ENCODE peak calls at places on chromosome 22, in nine cellular contexts. T, D, J, V, F, G, Q, H and U are unnamed samples.

GRCh38 chr22:27591060-27591459 is 210.5 kb downstream of the MN1 start:
- DNase-seq in Q (no peak), J (no peak), G (no peak), T (peak), F (no peak), D (no peak), H (no peak), V (no peak), U (no peak)

GRCh38 chr22:21587803-21588611 is 20.5 kb downstream of the UBE2L3 start:
- DNase-seq in G (no peak), V (no peak), D (no peak), Q (no peak), J (peak), T (no peak), H (no peak), F (no peak), U (peak)

GRCh38 chr22:35021166-35021565 is 44.8 kb upstream of the ISX start:
- DNase-seq in D (no peak), Q (peak), H (no peak), V (no peak), T (no peak), J (no peak), G (peak), F (no peak), U (no peak)

GRCh38 chr22:46057762-46058420 is 80.9 kb upstream of the WNT7B start:
- DNase-seq in G (peak), F (peak), T (peak), V (no peak), H (no peak), D (peak), Q (no peak), J (peak), U (peak)

GRCh38 chr22:23147632-23148387 is 2.5 kb downstream of the RAB36 start:
- DNase-seq in V (no peak), Q (no peak), G (peak), T (peak), F (no peak), D (peak), H (no peak), J (peak), U (peak)

GRCh38 chr22:19747574-19747973 is 13.0 kb upstream of the TBX1 start:
- DNase-seq in F (no peak), D (no peak), V (no peak), T (no peak), G (no peak), J (no peak), Q (no peak), H (no peak), U (no peak)

GRCh38 chr22:45090364-45090960 is 73.3 kb upstream of the NUP50 start:
- DNase-seq in J (peak), H (no peak), T (peak), D (peak), Q (peak), V (no peak), G (peak), F (no peak), U (peak)

GRCh38 chr22:44313385-44314006 is 745 bp upstream of the SHISAL1 start:
- DNase-seq in V (no peak), G (no peak), D (no peak), T (no peak), H (no peak), F (no peak), J (no peak), Q (no peak), U (no peak)

GRCh38 chr22:23388492-23389009 is 191.5 kb downstream of the IGLL1 start:
- DNase-seq in J (no peak), Q (no peak), D (no peak), H (no peak), V (no peak), F (no peak), T (no peak), G (no peak), U (no peak)

GRCh38 chr22:35154937-35155387 is 89.0 kb downstream of the ISX start:
- DNase-seq in J (peak), Q (peak), H (peak), D (peak), T (peak), F (peak), G (peak), V (peak), U (peak)

GRCh38 chr22:38724926-38725571 is 19.3 kb downstream of the GTPBP1 start:
- DNase-seq in Q (no peak), H (no peak), F (no peak), V (no peak), G (peak), D (peak), T (no peak), J (peak), U (peak)

GRCh38 chr22:48369789-48370507 is 1457.7 kb downstream of the BRD1 start:
- DNase-seq in D (no peak), T (peak), J (no peak), H (no peak), V (peak), F (no peak), Q (peak), G (no peak), U (peak)

GRCh38 chr22:20080445-20080775 is 369 bp downstream of the DGCR8 start:
- DNase-seq in H (no peak), J (peak), Q (peak), T (peak), G (peak), D (peak), V (peak), F (peak), U (peak)

GRCh38 chr22:30882974-30883533 is 85.5 kb downstream of the MORC2 start:
- DNase-seq in Q (no peak), T (no peak), D (no peak), H (no peak), F (no peak), V (no peak), J (no peak), G (no peak), U (no peak)

DNA sequence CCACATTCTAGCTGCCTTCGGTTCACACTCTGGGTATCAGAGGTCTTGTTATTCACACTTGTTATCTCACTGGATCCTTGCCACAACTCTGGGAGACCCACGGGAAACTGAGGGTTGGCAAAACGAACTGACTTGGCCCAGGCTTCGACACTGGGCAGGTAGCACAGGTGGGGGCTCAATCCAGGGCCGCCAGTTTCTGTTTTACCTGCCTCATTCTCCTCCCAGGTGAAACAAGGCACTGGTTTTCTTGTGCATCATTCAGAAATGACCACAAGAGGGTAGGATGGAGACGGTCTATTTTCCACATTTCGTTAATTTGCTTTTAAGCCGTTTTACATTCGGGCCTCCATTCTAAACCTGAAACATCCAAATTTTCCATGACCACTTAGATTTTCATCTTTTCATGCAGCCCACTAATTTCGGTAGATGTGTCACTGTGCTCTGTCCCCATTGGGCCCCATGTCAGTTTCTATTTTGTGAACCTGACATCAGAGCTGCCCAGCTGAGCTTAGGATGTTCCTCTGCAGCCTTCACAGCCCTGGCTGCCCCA is 108.1 kb downstream of the KIAA1671 start:
- DNase-seq in T (no peak), F (no peak), G (no peak), H (no peak), Q (no peak), V (no peak), J (no peak), D (no peak), U (no peak)
- TF ChIP-seq CTCF in T (no peak), F (peak), G (peak), H (peak), Q (no peak), V (peak), J (no peak), D (peak), U (no peak)

GRCh38 chr22:28885939-28886338 is 2.6 kb downstream of the ZNRF3 start:
- DNase-seq in T (no peak), D (peak), J (no peak), G (peak), Q (peak), F (no peak), H (no peak), V (no peak), U (no peak)

GRCh38 chr22:28883657-28883916 is 215 bp downstream of the ZNRF3 start:
- DNase-seq in T (no peak), F (no peak), G (no peak), J (no peak), Q (no peak), V (no peak), H (no peak), D (no peak), U (no peak)

GRCh38 chr22:28883917-28884753 is 763 bp downstream of the ZNRF3 start:
- DNase-seq in T (peak), F (no peak), G (peak), Q (peak), H (no peak), D (no peak), V (peak), J (peak), U (peak)

GRCh38 chr22:28882878-28883656 is at the start of gene ZNRF3:
- DNase-seq in D (peak), T (peak), G (peak), H (peak), F (peak), V (peak), J (peak), Q (peak), U (peak)

DNA sequence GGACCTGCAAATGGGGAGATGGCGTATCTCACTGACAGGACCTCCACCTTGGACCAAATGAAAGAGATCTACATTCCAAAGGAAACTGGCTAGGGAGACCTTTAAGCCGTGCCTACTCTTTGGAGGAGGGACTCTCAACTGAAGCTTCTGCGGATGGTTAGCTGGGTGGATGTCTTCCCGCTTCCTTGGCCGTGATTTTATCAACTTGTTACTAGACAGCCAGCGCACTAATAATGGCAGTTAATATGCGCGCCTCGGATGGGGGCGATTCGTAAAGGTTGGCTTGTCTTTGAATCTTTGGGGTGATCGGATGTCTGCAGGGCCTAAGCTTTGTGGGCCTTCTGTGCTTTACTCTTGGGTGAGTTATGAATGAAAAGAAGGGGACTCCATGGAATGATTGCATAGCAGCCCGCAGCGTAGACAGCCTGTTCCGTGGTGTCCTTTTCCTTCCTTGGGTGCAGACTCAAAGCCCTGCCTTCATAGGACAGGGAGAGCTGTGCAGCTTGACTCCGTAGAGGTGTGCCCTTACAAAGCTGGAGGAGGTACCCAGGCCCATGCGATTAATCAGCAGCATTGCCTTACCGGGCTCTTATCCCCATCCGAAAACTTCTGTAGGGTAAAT is 1.5 kb downstream of the ZNRF3 start:
- DNase-seq in V (no peak), Q (peak), H (no peak), D (no peak), G (peak), J (no peak), F (no peak), T (no peak), U (no peak)
- H3K4me3 ChIP-seq in V (peak), Q (peak), H (peak), D (peak), G (peak), J (peak), F (peak), T (no peak), U (peak)

GRCh38 chr22:37686002-37686982 is at the start of gene NOL12:
- DNase-seq in H (peak), G (peak), V (peak), J (peak), Q (peak), D (peak), F (peak), T (peak), U (peak)
- TF ChIP-seq CTCF in H (no peak), G (no peak), V (no peak), J (no peak), Q (no peak), D (no peak), F (peak), T (no peak), U (no peak)

DNA sequence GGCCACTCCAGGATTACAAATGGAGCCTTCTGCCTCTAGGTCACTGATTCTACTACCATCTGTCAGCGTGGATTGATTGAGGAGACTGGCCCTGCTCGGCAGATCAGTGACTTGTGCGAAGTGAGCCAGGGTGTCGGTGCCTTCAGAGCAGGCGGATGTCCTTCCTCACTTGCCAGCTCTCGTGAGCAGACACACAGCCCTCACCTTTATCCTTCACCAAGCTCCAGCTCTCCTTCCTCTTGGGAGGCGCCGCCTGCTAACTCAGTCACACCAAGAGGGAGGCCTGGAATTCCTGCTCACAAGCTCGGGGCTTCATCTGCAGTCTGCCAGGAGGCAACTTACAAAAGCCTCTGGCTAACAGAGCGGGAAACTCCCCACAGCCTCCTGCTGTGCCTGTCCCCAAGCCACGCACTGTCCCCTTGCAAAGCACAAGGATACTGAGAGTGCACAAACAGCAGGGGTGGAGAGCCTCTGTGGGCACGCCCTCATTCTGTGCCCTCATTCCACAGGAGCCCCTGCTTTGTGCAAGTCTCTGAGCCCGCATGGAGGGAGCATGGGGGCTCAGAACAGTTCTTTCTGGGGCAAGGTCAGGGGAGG is 3.5 kb upstream of the TCF20 start:
- DNase-seq in Q (no peak), H (no peak), V (no peak), F (no peak), G (no peak), J (no peak), T (no peak), D (no peak), U (no peak)
- H3K4me3 ChIP-seq in Q (no peak), H (no peak), V (no peak), F (no peak), G (no peak), J (no peak), T (no peak), D (no peak), U (no peak)

GRCh38 chr22:42308887-42309468 is 38.5 kb upstream of the TCF20 start:
- DNase-seq in J (no peak), Q (no peak), T (no peak), H (no peak), G (no peak), D (no peak), F (no peak), V (no peak), U (no peak)
- TF ChIP-seq CTCF in J (no peak), Q (no peak), T (no peak), H (no peak), G (no peak), D (no peak), F (no peak), V (peak), U (no peak)

GRCh38 chr22:50314455-50315288 is 7.2 kb upstream of the PLXNB2 start:
- DNase-seq in G (no peak), D (no peak), V (peak), Q (peak), T (no peak), H (no peak), F (no peak), J (no peak), U (no peak)
- H3K4me3 ChIP-seq in G (no peak), D (no peak), V (no peak), Q (peak), T (no peak), H (no peak), F (peak), J (no peak), U (no peak)